ENCODE peak calls at places on chromosomes 1 and 21, in eight cellular contexts. Y is MM.1S; I is A549; U is lung; A is body of pancreas; Q is heart left ventricle; O is psoas muscle; T is CD8-positive, alpha-beta T cell. K is an unnamed sample.

GRCh38 chr1:52668711-52669110 is 29.4 kb downstream of the COA7 start:
- DNase-seq in Q (no peak), I (no peak), A (no peak), U (no peak), T (no peak), Y (no peak), O (no peak), K (no peak)

GRCh38 chr1:233281711-233282581 is 13.6 kb downstream of the PCNX2 start:
- DNase-seq in U (no peak), A (no peak), O (no peak), I (no peak), Y (peak), Q (no peak), T (peak), K (no peak)

GRCh38 chr1:188325211-188325610 is 1496.5 kb downstream of the PLA2G4A start:
- DNase-seq in Q (no peak), O (no peak), Y (no peak), T (no peak), I (no peak), A (no peak), U (no peak), K (no peak)

GRCh38 chr1:154129392-154129970 is 25.4 kb downstream of the NUP210L start:
- DNase-seq in I (no peak), U (no peak), T (no peak), A (no peak), Y (no peak), O (no peak), Q (no peak), K (no peak)

GRCh38 chr21:33976082-33976979 is 60.7 kb upstream of the ATP5PO start:
- DNase-seq in I (peak), A (no peak), U (no peak), Q (peak), T (peak), Y (no peak), O (peak), K (peak)

GRCh38 chr1:109791495-109792040 is 27.8 kb upstream of the EPS8L3 start:
- DNase-seq in O (no peak), Y (no peak), I (no peak), A (no peak), U (no peak), Q (peak), T (no peak), K (peak)

GRCh38 chr1:7587726-7588456 is 183.2 kb upstream of the VAMP3 start:
- DNase-seq in Y (no peak), U (no peak), O (no peak), I (no peak), A (no peak), T (no peak), Q (no peak), K (no peak)

GRCh38 chr1:161088587-161089110 is 709 bp downstream of the NECTIN4 start:
- DNase-seq in O (no peak), I (no peak), A (peak), T (no peak), Y (no peak), Q (no peak), U (no peak), K (no peak)

GRCh38 chr21:23152130-23152529 is 2153.9 kb downstream of the NCAM2 start:
- DNase-seq in O (no peak), Q (no peak), Y (no peak), A (no peak), T (no peak), I (no peak), U (no peak), K (no peak)

GRCh38 chr1:35929730-35930592 is 944 bp upstream of the AGO3 start:
- DNase-seq in Y (peak), O (peak), I (no peak), U (peak), A (peak), T (peak), Q (peak), K (peak)

GRCh38 chr1:210724768-210725167 is 396.1 kb downstream of the HHAT start:
- DNase-seq in I (no peak), Y (no peak), T (no peak), O (no peak), U (no peak), Q (no peak), A (no peak), K (no peak)

GRCh38 chr1:46725736-46726108 is 6.8 kb upstream of the EFCAB14 start:
- DNase-seq in T (no peak), O (no peak), I (no peak), Q (no peak), A (no peak), Y (no peak), U (no peak), K (no peak)

GRCh38 chr21:37041706-37042271 is 31.1 kb downstream of the PIGP start:
- DNase-seq in Q (no peak), O (no peak), T (no peak), U (no peak), I (no peak), Y (no peak), A (no peak), K (no peak)

GRCh38 chr1:222073307-222073995 is 331.6 kb upstream of the DUSP10 start:
- DNase-seq in O (no peak), I (peak), Q (no peak), Y (no peak), T (no peak), A (no peak), U (no peak), K (no peak)

GRCh38 chr1:216937491-216937890 is 214.3 kb upstream of the ESRRG start:
- DNase-seq in T (no peak), Y (no peak), U (no peak), Q (no peak), I (no peak), O (no peak), A (no peak), K (no peak)

GRCh38 chr1:179042087-179042486 is 16.4 kb downstream of the FAM20B start:
- DNase-seq in Y (no peak), O (no peak), Q (no peak), I (no peak), A (no peak), U (no peak), T (no peak), K (no peak)

GRCh38 chr1:156062189-156062588 is 1.2 kb downstream of the RAB25 start:
- DNase-seq in A (no peak), Y (no peak), I (no peak), U (no peak), Q (no peak), T (no peak), O (no peak), K (no peak)

GRCh38 chr1:210448293-210448892 is 119.7 kb downstream of the HHAT start:
- DNase-seq in Y (peak), I (peak), U (no peak), Q (no peak), A (peak), O (no peak), T (no peak), K (no peak)

GRCh38 chr1:169266133-169266532 is 101.5 kb downstream of the NME7 start:
- DNase-seq in A (no peak), U (no peak), O (no peak), I (no peak), Q (no peak), Y (no peak), T (no peak), K (no peak)

GRCh38 chr1:67889940-67890567 is 56.8 kb upstream of the GNG12 start:
- DNase-seq in I (peak), U (peak), Q (no peak), T (no peak), Y (no peak), A (no peak), O (no peak), K (no peak)

GRCh38 chr1:204127597-204128242 is 24.1 kb downstream of the ETNK2 start:
- DNase-seq in I (peak), Y (peak), O (peak), Q (peak), A (peak), T (no peak), U (peak), K (peak)

GRCh38 chr1:196196486-196196885 is 411.8 kb downstream of the KCNT2 start:
- DNase-seq in Y (no peak), I (no peak), A (no peak), Q (no peak), U (no peak), O (no peak), T (no peak), K (no peak)

GRCh38 chr1:89632213-89633102 is 462 bp upstream of the LRRC8C start:
- DNase-seq in O (peak), Q (peak), A (peak), U (peak), T (peak), I (peak), Y (peak), K (peak)

GRCh38 chr1:94514095-94514727 is 27.3 kb downstream of the F3 start:
- DNase-seq in I (peak), Q (no peak), T (no peak), O (no peak), U (no peak), A (no peak), Y (no peak), K (no peak)

GRCh38 chr21:35222021-35222420 is 172.9 kb upstream of the RUNX1 start:
- DNase-seq in Y (peak), I (no peak), Q (no peak), T (no peak), O (no peak), U (no peak), A (no peak), K (no peak)

GRCh38 chr1:53735261-53735660 is 3.7 kb downstream of the GLIS1 start:
- DNase-seq in Q (no peak), O (no peak), A (no peak), U (no peak), T (no peak), I (no peak), Y (peak), K (no peak)
- H3K27ac ChIP-seq in Q (no peak), O (no peak), A (no peak), U (no peak), T (no peak), I (no peak), Y (peak), K (no peak)

GRCh38 chr1:41382531-41383090 is 21.4 kb downstream of the FOXO6 start:
- DNase-seq in Y (no peak), A (peak), I (peak), T (no peak), U (peak), Q (peak), O (peak), K (peak)

GRCh38 chr1:41384579-41384978 is 23.3 kb downstream of the FOXO6 start:
- DNase-seq in Q (no peak), T (no peak), O (no peak), Y (no peak), U (no peak), I (no peak), A (no peak), K (no peak)

GRCh38 chr1:41380979-41381690 is 19.9 kb downstream of the FOXO6 start:
- DNase-seq in I (no peak), T (no peak), U (no peak), A (peak), Y (no peak), Q (peak), O (peak), K (peak)

GRCh38 chr1:41381691-41382530 is 20.7 kb downstream of the FOXO6 start:
- DNase-seq in O (peak), Q (peak), U (no peak), I (peak), Y (no peak), T (peak), A (no peak), K (peak)

GRCh38 chr1:41383094-41383852 is 22.0 kb downstream of the FOXO6 start:
- DNase-seq in O (no peak), U (no peak), A (no peak), Q (no peak), Y (no peak), T (peak), I (no peak), K (no peak)
- H3K4me3 ChIP-seq in O (peak), U (peak), A (no peak), Q (no peak), Y (no peak), T (no peak), I (peak), K (peak)

GRCh38 chr1:59900640-59901039 is 25.9 kb downstream of the CYP2J2 start:
- DNase-seq in Y (no peak), A (no peak), Q (no peak), U (no peak), T (no peak), O (no peak), I (no peak), K (no peak)
- TF ChIP-seq CTCF in Y (no peak), A (no peak), Q (no peak), U (no peak), T (no peak), O (no peak), I (no peak), K (no peak)

GRCh38 chr1:181033128-181033798 is 520 bp upstream of the MR1 start:
- DNase-seq in Q (peak), T (peak), U (peak), Y (no peak), I (peak), O (peak), A (peak), K (no peak)
- H3K27ac ChIP-seq in Q (peak), T (peak), U (peak), Y (peak), I (peak), O (peak), A (peak), K (peak)

DNA sequence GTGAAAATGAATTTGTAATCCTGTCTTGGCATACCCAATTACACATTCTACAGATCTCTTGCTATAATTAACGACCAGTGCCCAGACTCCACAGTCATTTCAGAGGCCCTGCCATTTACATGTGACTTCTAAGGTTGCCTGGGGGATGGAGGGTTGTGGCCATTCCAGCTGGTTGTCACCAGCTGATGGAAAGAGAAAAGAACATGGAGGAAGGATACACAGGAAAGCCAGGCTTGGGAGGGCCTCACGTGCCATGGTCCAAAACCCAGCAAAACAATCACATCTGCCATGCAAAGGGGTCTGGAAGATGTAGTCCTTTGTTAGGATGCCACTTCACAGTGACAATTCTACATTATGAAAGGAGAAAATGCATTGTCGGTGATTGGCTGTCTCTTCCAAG is 59.3 kb downstream of the LAMC2 start:
- DNase-seq in U (no peak), A (no peak), Y (no peak), Q (no peak), T (no peak), O (no peak), I (no peak), K (no peak)
- H3K4me3 ChIP-seq in U (no peak), A (no peak), Y (no peak), Q (no peak), T (no peak), O (no peak), I (no peak), K (no peak)